ENCODE peak calls at places on chromosomes 4 and X, in seven cellular contexts. U is T-cell; F is KG1; S is LHCN-M2; W is RPMI7951; X is stimulated activated CD4-positive, alpha-beta T cell treated with anti-CD3 and anti-CD28 coated beads, Interleukin-2, amount 100 ng/mL, for 24 hours; G is nephron progenitor cell. A is an unnamed sample.

GRCh38 chr4:3462790-3463415 is at the start of gene DOK7:
- DNase-seq in U (no peak), F (no peak), S (no peak), W (no peak), X (no peak), G (peak; percentile 80), A (peak; percentile 81)

GRCh38 chr4:165635261-165635838 is 237.7 kb upstream of the TLL1 start:
- DNase-seq in U (no peak), F (no peak), S (no peak), W (peak; percentile 9), X (no peak), G (no peak), A (no peak)

GRCh38 chrX:42686706-42687105 is 91.3 kb downstream of the PPP1R2C start:
- DNase-seq in U (no peak), F (no peak), S (no peak), W (no peak), X (no peak), G (no peak), A (no peak)

GRCh38 chr4:100469555-100469954 is 48.3 kb downstream of the EMCN start:
- DNase-seq in U (no peak), F (no peak), S (no peak), W (no peak), X (no peak), G (no peak), A (no peak)

GRCh38 chr4:121534187-121534586 is 153.4 kb upstream of the QRFPR start:
- DNase-seq in U (no peak), F (no peak), S (no peak), W (no peak), X (no peak), G (no peak), A (no peak)

GRCh38 chr4:40908702-40909362 is 159.1 kb downstream of the NSUN7 start:
- DNase-seq in U (peak; percentile 16), F (peak; percentile 22), S (peak; percentile 70), W (peak; percentile 73), X (peak; percentile 76), G (peak; percentile 79), A (peak; percentile 76)

GRCh38 chr4:25888781-25889180 is 25.2 kb upstream of the SMIM20 start:
- DNase-seq in U (no peak), F (no peak), S (peak; percentile 24), W (no peak), X (no peak), G (no peak), A (no peak)

GRCh38 chr4:10661047-10661446 is 23.5 kb downstream of the CLNK start:
- DNase-seq in U (no peak), F (no peak), S (no peak), W (no peak), X (no peak), G (no peak), A (no peak)

GRCh38 chrX:82765806-82766205 is 742.3 kb upstream of the POU3F4 start:
- DNase-seq in U (no peak), F (no peak), S (no peak), W (no peak), X (no peak), G (no peak), A (no peak)

GRCh38 chrX:85955510-85955909 is 91.8 kb downstream of the CHM start:
- DNase-seq in U (no peak), F (no peak), S (no peak), W (no peak), X (no peak), G (no peak), A (no peak)

GRCh38 chrX:41245641-41246040 is 88.3 kb upstream of the DDX3X start:
- DNase-seq in U (no peak), F (no peak), S (peak; percentile 32), W (peak; percentile 43), X (no peak), G (no peak), A (no peak)

GRCh38 chr4:52550186-52550585 is 108.9 kb downstream of the USP46 start:
- DNase-seq in U (no peak), F (no peak), S (no peak), W (no peak), X (no peak), G (no peak), A (no peak)

GRCh38 chr4:180100433-180101344 is 2142.5 kb upstream of the TENM3 start:
- DNase-seq in U (no peak), F (no peak), S (no peak), W (no peak), X (no peak), G (no peak), A (peak; percentile 44)

GRCh38 chrX:33183366-33183765 is 28.0 kb downstream of the DMD start:
- DNase-seq in U (no peak), F (no peak), S (peak; percentile 89), W (peak; percentile 54), X (no peak), G (no peak), A (peak; percentile 42)

GRCh38 chr4:167642250-167642649 is 408.0 kb upstream of the SPOCK3 start:
- DNase-seq in U (no peak), F (no peak), S (no peak), W (no peak), X (no peak), G (no peak), A (no peak)

GRCh38 chr4:54238389-54238788 is 9.3 kb downstream of the PDGFRA start:
- DNase-seq in U (no peak), F (no peak), S (no peak), W (no peak), X (no peak), G (no peak), A (no peak)

GRCh38 chr4:38728651-38729141 is 54.1 kb downstream of the TLR10 start:
- DNase-seq in U (no peak), F (no peak), S (no peak), W (peak; percentile 8), X (no peak), G (no peak), A (peak; percentile 76)

GRCh38 chr4:26726655-26727387 is 133.8 kb upstream of the STIM2 start:
- DNase-seq in U (no peak), F (no peak), S (no peak), W (no peak), X (no peak), G (no peak), A (no peak)

GRCh38 chr4:165138843-165139242 is 26.2 kb upstream of the TMEM192 start:
- DNase-seq in U (no peak), F (no peak), S (no peak), W (no peak), X (no peak), G (no peak), A (no peak)

GRCh38 chr4:48645225-48645794 is 134.8 kb downstream of the FRYL start:
- DNase-seq in U (no peak), F (no peak), S (no peak), W (no peak), X (no peak), G (no peak), A (no peak)

GRCh38 chr4:38605794-38606586 is 58.0 kb upstream of the KLF3 start:
- DNase-seq in U (no peak), F (no peak), S (no peak), W (no peak), X (no peak), G (peak; percentile 8), A (no peak)

GRCh38 chr4:22202351-22203343 is 254.1 kb upstream of the KCNIP4 start:
- DNase-seq in U (no peak), F (no peak), S (no peak), W (peak; percentile 11), X (no peak), G (no peak), A (no peak)

GRCh38 chr4:116400480-116400879 is 684.9 kb downstream of the TRAM1L1 start:
- DNase-seq in U (no peak), F (no peak), S (no peak), W (peak; percentile 69), X (no peak), G (no peak), A (no peak)

GRCh38 chr4:113141901-113142346 is 92.5 kb downstream of the ANK2 start:
- DNase-seq in U (no peak), F (no peak), S (peak; percentile 93), W (peak; percentile 73), X (no peak), G (no peak), A (no peak)

GRCh38 chr4:92236907-92237306 is 66.9 kb upstream of the GRID2 start:
- DNase-seq in U (no peak), F (no peak), S (peak; percentile 33), W (peak; percentile 10), X (no peak), G (no peak), A (no peak)

GRCh38 chr4:54063737-54064316 is 578 bp downstream of the CHIC2 start:
- DNase-seq in U (peak; percentile 26), F (no peak), S (peak; percentile 22), W (peak; percentile 24), X (peak; percentile 38), G (no peak), A (peak; percentile 88)

GRCh38 chr4:52966781-52967180 is 104.7 kb downstream of the RASL11B start:
- DNase-seq in U (no peak), F (no peak), S (no peak), W (no peak), X (no peak), G (no peak), A (no peak)

GRCh38 chrX:118698516-118699247 is 28.7 kb upstream of the IL13RA1 start:
- DNase-seq in U (no peak), F (no peak), S (no peak), W (peak; percentile 25), X (no peak), G (no peak), A (no peak)

GRCh38 chr4:168893807-168894206 is 116.2 kb downstream of the CBR4 start:
- DNase-seq in U (no peak), F (no peak), S (no peak), W (no peak), X (no peak), G (no peak), A (no peak)

GRCh38 chr4:153651961-153652784 is 31.9 kb upstream of the TLR2 start:
- DNase-seq in U (no peak), F (no peak), S (peak; percentile 76), W (no peak), X (no peak), G (no peak), A (no peak)

GRCh38 chr4:4327652-4328121 is 37.6 kb downstream of the ZBTB49 start:
- DNase-seq in U (no peak), F (no peak), S (no peak), W (no peak), X (no peak), G (peak; percentile 43), A (peak; percentile 77)

GRCh38 chr4:51943221-51943620 is 76.9 kb downstream of the LRRC66 start:
- DNase-seq in U (no peak), F (no peak), S (peak; percentile 61), W (peak; percentile 66), X (no peak), G (no peak), A (no peak)

GRCh38 chr4:73068496-73069337 is 799 bp downstream of the COX18 start:
- DNase-seq in U (no peak), F (peak; percentile 43), S (peak; percentile 38), W (peak; percentile 26), X (no peak), G (no peak), A (no peak)

GRCh38 chr4:3709846-3710441 is 56.2 kb upstream of the ADRA2C start:
- DNase-seq in U (no peak), F (no peak), S (no peak), W (no peak), X (no peak), G (no peak), A (peak; percentile 84)

GRCh38 chr4:150960818-150961217 is 54.3 kb downstream of the LRBA start:
- DNase-seq in U (no peak), F (no peak), S (peak; percentile 43), W (peak; percentile 31), X (no peak), G (no peak), A (no peak)

GRCh38 chr4:143311924-143312323 is 24.8 kb upstream of the GAB1 start:
- DNase-seq in U (no peak), F (no peak), S (no peak), W (no peak), X (no peak), G (no peak), A (no peak)

GRCh38 chr4:19711871-19712270 is 539.8 kb upstream of the SLIT2 start:
- DNase-seq in U (no peak), F (no peak), S (peak; percentile 63), W (peak; percentile 69), X (no peak), G (no peak), A (no peak)

GRCh38 chr4:98430708-98431403 is 169.7 kb downstream of the RAP1GDS1 start:
- DNase-seq in U (no peak), F (no peak), S (peak; percentile 83), W (peak; percentile 59), X (no peak), G (no peak), A (no peak)